ENCODE peak calls at places on chromosomes 11 and 22, in six cellular contexts. One of them, this sample, is unnamed.

GRCh38 chr22:47645450-47645914 is 883.0 kb downstream of the TBC1D22A start:
- DNase-seq in fibroblast of mammary gland: no peak
- DNase-seq in heart right ventricle: no peak
- DNase-seq in left ventricle myocardium inferior: no peak
- DNase-seq in ACHN: no peak
- DNase-seq in epithelial cell of esophagus: no peak
- DNase-seq in this sample: no peak

GRCh38 chr11:46238078-46238966 is 39.1 kb upstream of the CREB3L1 start:
- DNase-seq in fibroblast of mammary gland: peak; percentile 65
- DNase-seq in heart right ventricle: peak; percentile 83
- DNase-seq in left ventricle myocardium inferior: peak; percentile 71
- DNase-seq in ACHN: peak; percentile 50
- DNase-seq in epithelial cell of esophagus: peak; percentile 45
- DNase-seq in this sample: peak; percentile 60

GRCh38 chr11:118006153-118006534 is 19.9 kb downstream of the IL10RA start:
- DNase-seq in fibroblast of mammary gland: no peak
- DNase-seq in heart right ventricle: no peak
- DNase-seq in left ventricle myocardium inferior: no peak
- DNase-seq in ACHN: no peak
- DNase-seq in epithelial cell of esophagus: no peak
- DNase-seq in this sample: no peak

GRCh38 chr11:11535611-11536010 is 86.2 kb downstream of the GALNT18 start:
- DNase-seq in fibroblast of mammary gland: no peak
- DNase-seq in heart right ventricle: peak; percentile 35
- DNase-seq in left ventricle myocardium inferior: peak; percentile 42
- DNase-seq in ACHN: no peak
- DNase-seq in epithelial cell of esophagus: no peak
- DNase-seq in this sample: no peak

GRCh38 chr11:65860278-65861164 is at the start of gene MUS81:
- DNase-seq in fibroblast of mammary gland: peak; percentile 98
- DNase-seq in heart right ventricle: peak; percentile 97
- DNase-seq in left ventricle myocardium inferior: peak; percentile 97
- DNase-seq in ACHN: peak; percentile 97
- DNase-seq in epithelial cell of esophagus: peak; percentile 99
- DNase-seq in this sample: peak; percentile 90

GRCh38 chr11:14904745-14905103 is 12.7 kb upstream of the CYP2R1 start:
- DNase-seq in fibroblast of mammary gland: peak; percentile 57
- DNase-seq in heart right ventricle: peak; percentile 88
- DNase-seq in left ventricle myocardium inferior: peak; percentile 87
- DNase-seq in ACHN: no peak
- DNase-seq in epithelial cell of esophagus: peak; percentile 44
- DNase-seq in this sample: peak; percentile 73

GRCh38 chr22:43066844-43067385 is 22.3 kb downstream of the TTLL1 start:
- DNase-seq in fibroblast of mammary gland: peak; percentile 71
- DNase-seq in heart right ventricle: no peak
- DNase-seq in left ventricle myocardium inferior: no peak
- DNase-seq in ACHN: no peak
- DNase-seq in epithelial cell of esophagus: peak; percentile 73
- DNase-seq in this sample: no peak

GRCh38 chr11:57434640-57435546 is 8.0 kb upstream of the SLC43A3 start:
- DNase-seq in fibroblast of mammary gland: peak; percentile 97
- DNase-seq in heart right ventricle: no peak
- DNase-seq in left ventricle myocardium inferior: no peak
- DNase-seq in ACHN: peak; percentile 54
- DNase-seq in epithelial cell of esophagus: peak; percentile 96
- DNase-seq in this sample: no peak

GRCh38 chr22:31142285-31142684 is 2.0 kb upstream of the PLA2G3 start:
- DNase-seq in fibroblast of mammary gland: no peak
- DNase-seq in heart right ventricle: no peak
- DNase-seq in left ventricle myocardium inferior: no peak
- DNase-seq in ACHN: no peak
- DNase-seq in epithelial cell of esophagus: peak; percentile 62
- DNase-seq in this sample: no peak

GRCh38 chr11:8719260-8720190 is 36.9 kb downstream of the RPL27A start:
- DNase-seq in fibroblast of mammary gland: peak; percentile 97
- DNase-seq in heart right ventricle: peak; percentile 42
- DNase-seq in left ventricle myocardium inferior: peak; percentile 57
- DNase-seq in ACHN: peak; percentile 81
- DNase-seq in epithelial cell of esophagus: peak; percentile 91
- DNase-seq in this sample: no peak

GRCh38 chr11:26987205-26987604 is 6.7 kb upstream of the FIBIN start:
- DNase-seq in fibroblast of mammary gland: no peak
- DNase-seq in heart right ventricle: no peak
- DNase-seq in left ventricle myocardium inferior: no peak
- DNase-seq in ACHN: no peak
- DNase-seq in epithelial cell of esophagus: no peak
- DNase-seq in this sample: no peak

GRCh38 chr22:30485362-30485988 is 13.7 kb upstream of the SEC14L3 start:
- DNase-seq in fibroblast of mammary gland: peak; percentile 48
- DNase-seq in heart right ventricle: peak; percentile 53
- DNase-seq in left ventricle myocardium inferior: peak; percentile 56
- DNase-seq in ACHN: peak; percentile 47
- DNase-seq in epithelial cell of esophagus: peak; percentile 60
- DNase-seq in this sample: peak; percentile 94

GRCh38 chr11:76831911-76832310 is 28.8 kb upstream of the ACER3 start:
- DNase-seq in fibroblast of mammary gland: no peak
- DNase-seq in heart right ventricle: no peak
- DNase-seq in left ventricle myocardium inferior: no peak
- DNase-seq in ACHN: no peak
- DNase-seq in epithelial cell of esophagus: no peak
- DNase-seq in this sample: no peak

GRCh38 chr11:113242767-113243397 is 71.5 kb upstream of the TTC12 start:
- DNase-seq in fibroblast of mammary gland: peak; percentile 59
- DNase-seq in heart right ventricle: no peak
- DNase-seq in left ventricle myocardium inferior: no peak
- DNase-seq in ACHN: no peak
- DNase-seq in epithelial cell of esophagus: no peak
- DNase-seq in this sample: no peak

GRCh38 chr11:15816270-15816871 is 540.0 kb downstream of the SOX6 start:
- DNase-seq in fibroblast of mammary gland: peak; percentile 65
- DNase-seq in heart right ventricle: no peak
- DNase-seq in left ventricle myocardium inferior: no peak
- DNase-seq in ACHN: no peak
- DNase-seq in epithelial cell of esophagus: peak; percentile 83
- DNase-seq in this sample: no peak

GRCh38 chr11:17371614-17372013 is 16.8 kb downstream of the KCNJ11 start:
- DNase-seq in fibroblast of mammary gland: peak; percentile 62
- DNase-seq in heart right ventricle: no peak
- DNase-seq in left ventricle myocardium inferior: no peak
- DNase-seq in ACHN: peak; percentile 37
- DNase-seq in epithelial cell of esophagus: peak; percentile 58
- DNase-seq in this sample: no peak

GRCh38 chr11:22832315-22833041 is 2.9 kb upstream of the SVIP start:
- DNase-seq in fibroblast of mammary gland: peak; percentile 16
- DNase-seq in heart right ventricle: no peak
- DNase-seq in left ventricle myocardium inferior: no peak
- DNase-seq in ACHN: peak; percentile 38
- DNase-seq in epithelial cell of esophagus: peak; percentile 64
- DNase-seq in this sample: no peak

GRCh38 chr11:2814751-2815150 is 70.8 kb downstream of the CDKN1C start:
- DNase-seq in fibroblast of mammary gland: no peak
- DNase-seq in heart right ventricle: no peak
- DNase-seq in left ventricle myocardium inferior: peak; percentile 9
- DNase-seq in ACHN: no peak
- DNase-seq in epithelial cell of esophagus: no peak
- DNase-seq in this sample: no peak

GRCh38 chr11:60912851-60913550 is 957 bp upstream of the TMEM109 start:
- DNase-seq in fibroblast of mammary gland: no peak
- DNase-seq in heart right ventricle: no peak
- DNase-seq in left ventricle myocardium inferior: no peak
- DNase-seq in ACHN: no peak
- DNase-seq in epithelial cell of esophagus: no peak
- DNase-seq in this sample: no peak

GRCh38 chr11:57315491-57315890 is 9.3 kb downstream of the TNKS1BP1 start:
- DNase-seq in fibroblast of mammary gland: peak; percentile 65
- DNase-seq in heart right ventricle: no peak
- DNase-seq in left ventricle myocardium inferior: no peak
- DNase-seq in ACHN: no peak
- DNase-seq in epithelial cell of esophagus: no peak
- DNase-seq in this sample: no peak

GRCh38 chr11:82771781-82772180 is 38.1 kb upstream of the FAM181B start:
- DNase-seq in fibroblast of mammary gland: no peak
- DNase-seq in heart right ventricle: no peak
- DNase-seq in left ventricle myocardium inferior: no peak
- DNase-seq in ACHN: no peak
- DNase-seq in epithelial cell of esophagus: peak; percentile 93
- DNase-seq in this sample: no peak

GRCh38 chr11:65425105-65425970 is 2.7 kb downstream of the NEAT1 start:
- DNase-seq in fibroblast of mammary gland: peak; percentile 76
- DNase-seq in heart right ventricle: no peak
- DNase-seq in left ventricle myocardium inferior: peak; percentile 12
- DNase-seq in ACHN: peak; percentile 64
- DNase-seq in epithelial cell of esophagus: peak; percentile 79
- DNase-seq in this sample: no peak

GRCh38 chr11:132685174-132685611 is 847.1 kb downstream of the OPCML start:
- DNase-seq in fibroblast of mammary gland: no peak
- DNase-seq in heart right ventricle: no peak
- DNase-seq in left ventricle myocardium inferior: no peak
- DNase-seq in ACHN: no peak
- DNase-seq in epithelial cell of esophagus: peak; percentile 1
- DNase-seq in this sample: no peak

GRCh38 chr11:30147293-30147692 is 83.5 kb upstream of the FSHB start:
- DNase-seq in fibroblast of mammary gland: no peak
- DNase-seq in heart right ventricle: no peak
- DNase-seq in left ventricle myocardium inferior: no peak
- DNase-seq in ACHN: no peak
- DNase-seq in epithelial cell of esophagus: no peak
- DNase-seq in this sample: no peak

GRCh38 chr11:78957481-78958245 is 383.0 kb upstream of the NARS2 start:
- DNase-seq in fibroblast of mammary gland: peak; percentile 66
- DNase-seq in heart right ventricle: no peak
- DNase-seq in left ventricle myocardium inferior: no peak
- DNase-seq in ACHN: no peak
- DNase-seq in epithelial cell of esophagus: peak; percentile 39
- DNase-seq in this sample: no peak

GRCh38 chr11:92846542-92847125 is 122.8 kb upstream of the MTNR1B start:
- DNase-seq in fibroblast of mammary gland: no peak
- DNase-seq in heart right ventricle: no peak
- DNase-seq in left ventricle myocardium inferior: no peak
- DNase-seq in ACHN: no peak
- DNase-seq in epithelial cell of esophagus: no peak
- DNase-seq in this sample: no peak

GRCh38 chr11:102564110-102564509 is 33.6 kb upstream of the MMP7 start:
- DNase-seq in fibroblast of mammary gland: peak; percentile 83
- DNase-seq in heart right ventricle: no peak
- DNase-seq in left ventricle myocardium inferior: no peak
- DNase-seq in ACHN: peak; percentile 77
- DNase-seq in epithelial cell of esophagus: peak; percentile 95
- DNase-seq in this sample: peak; percentile 59